ENCODE peak calls at places on chromosomes 5 and 9, in eight cellular contexts. One of them, this sample, is unnamed.

GRCh38 chr5:115068239-115069086 is 101.2 kb downstream of the TRIM36 start:
- DNase-seq in transverse colon: no peak
- DNase-seq in cardiac fibroblast: peak
- DNase-seq in esophagus squamous epithelium: no peak
- DNase-seq in heart left ventricle: no peak
- DNase-seq in fibroblast of pulmonary artery: peak
- DNase-seq in A549: peak
- DNase-seq in fibroblast of the aortic adventitia: peak
- DNase-seq in this sample: peak

GRCh38 chr5:124745367-124746251 is 830 bp downstream of the ZNF608 start:
- DNase-seq in transverse colon: no peak
- DNase-seq in cardiac fibroblast: peak
- DNase-seq in esophagus squamous epithelium: no peak
- DNase-seq in heart left ventricle: no peak
- DNase-seq in fibroblast of pulmonary artery: peak
- DNase-seq in A549: no peak
- DNase-seq in fibroblast of the aortic adventitia: no peak
- DNase-seq in this sample: peak

GRCh38 chr9:135184661-135185459 is 97.4 kb downstream of the OLFM1 start:
- DNase-seq in transverse colon: no peak
- DNase-seq in cardiac fibroblast: no peak
- DNase-seq in esophagus squamous epithelium: no peak
- DNase-seq in heart left ventricle: no peak
- DNase-seq in fibroblast of pulmonary artery: no peak
- DNase-seq in A549: no peak
- DNase-seq in fibroblast of the aortic adventitia: no peak
- DNase-seq in this sample: no peak

GRCh38 chr9:71797266-71797665 is 29.0 kb upstream of the CEMIP2 start:
- DNase-seq in transverse colon: no peak
- DNase-seq in cardiac fibroblast: no peak
- DNase-seq in esophagus squamous epithelium: no peak
- DNase-seq in heart left ventricle: no peak
- DNase-seq in fibroblast of pulmonary artery: no peak
- DNase-seq in A549: peak
- DNase-seq in fibroblast of the aortic adventitia: no peak
- DNase-seq in this sample: no peak

GRCh38 chr9:129418451-129418850 is 202.4 kb downstream of the C9orf50 start:
- DNase-seq in transverse colon: no peak
- DNase-seq in cardiac fibroblast: no peak
- DNase-seq in esophagus squamous epithelium: no peak
- DNase-seq in heart left ventricle: no peak
- DNase-seq in fibroblast of pulmonary artery: no peak
- DNase-seq in A549: no peak
- DNase-seq in fibroblast of the aortic adventitia: no peak
- DNase-seq in this sample: no peak

GRCh38 chr9:123998970-123999621 is 12.5 kb upstream of the LHX2 start:
- DNase-seq in transverse colon: no peak
- DNase-seq in cardiac fibroblast: no peak
- DNase-seq in esophagus squamous epithelium: no peak
- DNase-seq in heart left ventricle: no peak
- DNase-seq in fibroblast of pulmonary artery: no peak
- DNase-seq in A549: no peak
- DNase-seq in fibroblast of the aortic adventitia: no peak
- DNase-seq in this sample: no peak

GRCh38 chr5:94524841-94525697 is 93.3 kb downstream of the KIAA0825 start:
- DNase-seq in transverse colon: no peak
- DNase-seq in cardiac fibroblast: peak
- DNase-seq in esophagus squamous epithelium: no peak
- DNase-seq in heart left ventricle: no peak
- DNase-seq in fibroblast of pulmonary artery: peak
- DNase-seq in A549: peak
- DNase-seq in fibroblast of the aortic adventitia: peak
- DNase-seq in this sample: peak

GRCh38 chr5:132747693-132748440 is 641 bp downstream of the CCNI2 start:
- DNase-seq in transverse colon: peak
- DNase-seq in cardiac fibroblast: no peak
- DNase-seq in esophagus squamous epithelium: no peak
- DNase-seq in heart left ventricle: no peak
- DNase-seq in fibroblast of pulmonary artery: no peak
- DNase-seq in A549: no peak
- DNase-seq in fibroblast of the aortic adventitia: no peak
- DNase-seq in this sample: no peak

GRCh38 chr5:97124335-97124734 is 18.1 kb downstream of the LIX1 start:
- DNase-seq in transverse colon: no peak
- DNase-seq in cardiac fibroblast: no peak
- DNase-seq in esophagus squamous epithelium: no peak
- DNase-seq in heart left ventricle: no peak
- DNase-seq in fibroblast of pulmonary artery: no peak
- DNase-seq in A549: no peak
- DNase-seq in fibroblast of the aortic adventitia: no peak
- DNase-seq in this sample: no peak

GRCh38 chr5:10831416-10831815 is 70.4 kb upstream of the DAP start:
- DNase-seq in transverse colon: no peak
- DNase-seq in cardiac fibroblast: peak
- DNase-seq in esophagus squamous epithelium: no peak
- DNase-seq in heart left ventricle: no peak
- DNase-seq in fibroblast of pulmonary artery: peak
- DNase-seq in A549: no peak
- DNase-seq in fibroblast of the aortic adventitia: peak
- DNase-seq in this sample: peak

GRCh38 chr9:93673271-93673843 is 97.0 kb downstream of the PHF2 start:
- DNase-seq in transverse colon: peak
- DNase-seq in cardiac fibroblast: no peak
- DNase-seq in esophagus squamous epithelium: no peak
- DNase-seq in heart left ventricle: peak
- DNase-seq in fibroblast of pulmonary artery: peak
- DNase-seq in A549: no peak
- DNase-seq in fibroblast of the aortic adventitia: peak
- DNase-seq in this sample: no peak

GRCh38 chr5:73838901-73839300 is 212.9 kb downstream of the ARHGEF28 start:
- DNase-seq in transverse colon: no peak
- DNase-seq in cardiac fibroblast: peak
- DNase-seq in esophagus squamous epithelium: no peak
- DNase-seq in heart left ventricle: no peak
- DNase-seq in fibroblast of pulmonary artery: peak
- DNase-seq in A549: no peak
- DNase-seq in fibroblast of the aortic adventitia: no peak
- DNase-seq in this sample: no peak

GRCh38 chr5:177043958-177044357 is 21.5 kb downstream of the ZNF346 start:
- DNase-seq in transverse colon: no peak
- DNase-seq in cardiac fibroblast: no peak
- DNase-seq in esophagus squamous epithelium: no peak
- DNase-seq in heart left ventricle: no peak
- DNase-seq in fibroblast of pulmonary artery: no peak
- DNase-seq in A549: no peak
- DNase-seq in fibroblast of the aortic adventitia: no peak
- DNase-seq in this sample: no peak

GRCh38 chr5:142966146-142966455 is 195.9 kb downstream of the ARHGAP26 start:
- DNase-seq in transverse colon: no peak
- DNase-seq in cardiac fibroblast: no peak
- DNase-seq in esophagus squamous epithelium: no peak
- DNase-seq in heart left ventricle: no peak
- DNase-seq in fibroblast of pulmonary artery: no peak
- DNase-seq in A549: no peak
- DNase-seq in fibroblast of the aortic adventitia: no peak
- DNase-seq in this sample: no peak

GRCh38 chr5:154191467-154192261 is 1.1 kb downstream of the GALNT10 start:
- DNase-seq in transverse colon: no peak
- DNase-seq in cardiac fibroblast: peak
- DNase-seq in esophagus squamous epithelium: no peak
- DNase-seq in heart left ventricle: no peak
- DNase-seq in fibroblast of pulmonary artery: peak
- DNase-seq in A549: no peak
- DNase-seq in fibroblast of the aortic adventitia: peak
- DNase-seq in this sample: peak
- H3K4me3 ChIP-seq in transverse colon: no peak
- H3K4me3 ChIP-seq in cardiac fibroblast: peak
- H3K4me3 ChIP-seq in esophagus squamous epithelium: peak
- H3K4me3 ChIP-seq in heart left ventricle: peak
- H3K4me3 ChIP-seq in fibroblast of pulmonary artery: peak
- H3K4me3 ChIP-seq in A549: peak
- H3K4me3 ChIP-seq in fibroblast of the aortic adventitia: peak
- H3K4me3 ChIP-seq in this sample: peak

DNA sequence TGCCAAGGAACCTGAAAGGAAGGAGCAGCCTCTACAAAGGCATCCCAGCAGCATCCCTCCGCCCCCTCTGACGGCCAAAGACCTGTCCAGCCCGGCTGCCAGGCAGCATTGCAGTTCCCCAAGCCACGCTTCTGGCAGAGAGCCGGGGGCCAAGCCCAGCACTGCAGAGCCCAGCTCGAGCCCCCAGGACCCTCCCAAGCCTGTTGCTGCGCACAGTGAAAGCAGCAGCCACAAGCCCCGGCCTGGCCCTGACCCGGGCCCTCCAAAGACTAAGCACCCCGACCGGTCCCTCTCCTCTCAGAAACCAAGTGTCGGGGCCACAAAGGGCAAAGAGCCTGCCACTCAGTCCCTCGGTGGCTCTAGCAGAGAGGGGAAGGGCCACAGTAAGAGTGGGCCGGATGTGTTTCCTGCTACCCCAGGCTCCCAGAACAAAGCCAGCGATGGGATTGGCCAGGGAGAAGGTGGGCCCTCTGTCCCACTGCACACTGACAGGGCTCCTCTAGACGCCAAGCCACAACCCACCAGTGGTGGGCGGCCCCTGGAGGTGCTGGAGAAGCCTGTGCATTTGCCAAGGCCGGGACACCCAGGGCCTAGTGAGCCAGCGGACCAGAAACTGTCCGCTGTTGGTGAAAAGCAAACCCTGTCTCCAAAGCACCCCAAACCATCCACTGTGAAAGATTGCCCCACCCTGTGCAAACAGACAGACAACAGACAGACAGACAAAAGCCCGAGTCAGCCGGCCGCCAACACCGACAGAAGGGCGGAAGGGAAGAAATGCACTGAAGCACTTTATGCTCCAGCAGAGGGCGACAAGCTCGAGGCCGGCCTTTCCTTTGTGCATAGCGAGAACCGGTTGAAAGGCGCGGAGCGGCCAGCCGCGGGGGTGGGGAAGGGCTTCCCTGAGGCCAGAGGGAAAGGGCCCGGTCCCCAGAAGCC is 30.8 kb downstream of the CD180 start:
- DNase-seq in transverse colon: peak
- DNase-seq in cardiac fibroblast: peak
- DNase-seq in esophagus squamous epithelium: peak
- DNase-seq in heart left ventricle: peak
- DNase-seq in fibroblast of pulmonary artery: peak
- DNase-seq in A549: peak
- DNase-seq in fibroblast of the aortic adventitia: peak
- DNase-seq in this sample: peak
- TF ChIP-seq CTCF in transverse colon: peak
- TF ChIP-seq CTCF in cardiac fibroblast: peak
- TF ChIP-seq CTCF in esophagus squamous epithelium: peak
- TF ChIP-seq CTCF in heart left ventricle: peak
- TF ChIP-seq CTCF in fibroblast of pulmonary artery: peak
- TF ChIP-seq CTCF in A549: peak
- TF ChIP-seq CTCF in fibroblast of the aortic adventitia: peak
- TF ChIP-seq CTCF in this sample: peak

GRCh38 chr5:72109625-72110024 is 2.4 kb downstream of the MAP1B start:
- DNase-seq in transverse colon: no peak
- DNase-seq in cardiac fibroblast: peak
- DNase-seq in esophagus squamous epithelium: no peak
- DNase-seq in heart left ventricle: peak
- DNase-seq in fibroblast of pulmonary artery: no peak
- DNase-seq in A549: peak
- DNase-seq in fibroblast of the aortic adventitia: no peak
- DNase-seq in this sample: no peak
- H3K4me3 ChIP-seq in transverse colon: no peak
- H3K4me3 ChIP-seq in cardiac fibroblast: peak
- H3K4me3 ChIP-seq in esophagus squamous epithelium: no peak
- H3K4me3 ChIP-seq in heart left ventricle: peak
- H3K4me3 ChIP-seq in fibroblast of pulmonary artery: peak
- H3K4me3 ChIP-seq in A549: peak
- H3K4me3 ChIP-seq in fibroblast of the aortic adventitia: peak
- H3K4me3 ChIP-seq in this sample: peak

DNA sequence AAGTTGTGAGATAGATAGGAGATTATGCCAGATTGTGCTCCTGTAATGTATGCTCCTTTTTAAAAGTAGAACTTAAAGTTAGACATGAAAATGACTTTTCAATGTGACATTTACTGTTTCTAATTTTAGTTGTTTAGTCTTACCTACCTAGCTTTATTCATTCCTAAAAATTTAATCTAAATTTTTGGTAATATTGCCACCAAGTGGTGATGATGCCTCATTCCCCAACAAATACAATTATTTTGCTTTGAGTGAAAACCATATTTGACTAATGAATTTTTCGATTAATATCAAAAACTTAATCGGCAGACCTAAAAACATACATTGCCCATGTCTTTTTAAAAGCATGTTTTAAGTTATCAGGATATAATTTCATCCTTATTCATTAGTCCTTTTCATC is 25.6 kb downstream of the PPWD1 start:
- DNase-seq in transverse colon: no peak
- DNase-seq in cardiac fibroblast: peak
- DNase-seq in esophagus squamous epithelium: no peak
- DNase-seq in heart left ventricle: no peak
- DNase-seq in fibroblast of pulmonary artery: no peak
- DNase-seq in A549: no peak
- DNase-seq in fibroblast of the aortic adventitia: peak
- DNase-seq in this sample: peak
- TF ChIP-seq CTCF in transverse colon: no peak
- TF ChIP-seq CTCF in cardiac fibroblast: peak
- TF ChIP-seq CTCF in esophagus squamous epithelium: no peak
- TF ChIP-seq CTCF in heart left ventricle: no peak
- TF ChIP-seq CTCF in fibroblast of pulmonary artery: peak
- TF ChIP-seq CTCF in A549: peak
- TF ChIP-seq CTCF in fibroblast of the aortic adventitia: peak
- TF ChIP-seq CTCF in this sample: no peak

DNA sequence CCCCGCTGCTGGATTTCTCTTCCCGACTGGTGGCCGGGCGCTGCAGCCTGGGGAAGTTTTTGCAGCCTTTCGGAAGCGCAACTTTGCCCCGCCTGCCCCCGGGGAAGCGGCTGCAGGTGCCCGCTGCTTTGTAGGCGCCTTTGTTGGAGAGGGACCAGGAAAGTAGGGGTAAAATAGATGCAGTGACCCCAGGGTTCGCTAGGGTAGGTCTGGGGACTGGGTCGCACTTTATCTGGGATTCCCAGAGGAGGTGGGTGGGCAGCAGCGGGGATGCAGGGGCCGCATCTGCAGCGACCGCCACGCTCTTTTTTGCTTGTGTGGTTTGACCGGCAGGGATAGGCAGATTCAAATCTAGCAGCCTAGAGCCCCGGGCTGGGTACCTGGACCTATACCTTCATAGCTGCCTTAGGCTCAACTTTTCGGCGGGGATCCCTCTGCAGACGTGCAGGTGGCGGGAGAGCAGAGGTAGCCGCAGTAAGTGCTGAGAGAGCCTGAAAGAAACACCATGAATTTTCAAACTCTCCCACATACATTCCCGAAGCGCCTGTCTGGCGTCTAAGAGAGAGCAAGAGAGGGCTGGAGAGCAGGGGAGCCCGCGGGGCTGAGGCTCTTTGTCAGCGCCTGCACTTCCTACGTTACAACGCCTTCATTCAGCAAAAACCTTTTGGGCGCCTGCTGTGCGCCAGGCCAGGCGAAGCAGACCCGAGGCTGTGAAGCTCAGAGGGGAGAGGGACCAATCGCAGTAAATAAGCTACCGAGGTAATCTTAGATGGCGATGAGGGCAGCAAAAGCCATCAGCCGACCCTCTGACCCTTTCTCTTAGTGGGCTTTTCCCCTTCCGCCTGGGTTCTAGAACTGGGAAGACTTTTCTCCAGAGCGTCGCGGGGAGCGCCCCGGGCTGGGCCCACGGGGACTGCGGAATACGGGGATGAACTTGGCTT is 642 bp downstream of the SV2C start:
- DNase-seq in transverse colon: no peak
- DNase-seq in cardiac fibroblast: peak
- DNase-seq in esophagus squamous epithelium: no peak
- DNase-seq in heart left ventricle: no peak
- DNase-seq in fibroblast of pulmonary artery: no peak
- DNase-seq in A549: no peak
- DNase-seq in fibroblast of the aortic adventitia: no peak
- DNase-seq in this sample: no peak
- H3K4me3 ChIP-seq in transverse colon: no peak
- H3K4me3 ChIP-seq in cardiac fibroblast: no peak
- H3K4me3 ChIP-seq in esophagus squamous epithelium: no peak
- H3K4me3 ChIP-seq in heart left ventricle: peak
- H3K4me3 ChIP-seq in fibroblast of pulmonary artery: no peak
- H3K4me3 ChIP-seq in A549: peak
- H3K4me3 ChIP-seq in fibroblast of the aortic adventitia: no peak
- H3K4me3 ChIP-seq in this sample: no peak

This sample was measured in choroid plexus epithelial cell.